ENCODE peak calls at places on chromosome 16, in seven cellular contexts. N, Z, Q, I, A, W and G are unnamed samples.

GRCh38 chr16:56971768-56972043 is 10.0 kb downstream of the CETP start:
- DNase-seq in Q (no peak), I (no peak), A (no peak), W (no peak), Z (no peak), N (no peak), G (no peak)

GRCh38 chr16:56364865-56365264 is 60.5 kb downstream of the AMFR start:
- DNase-seq in W (no peak), Q (no peak), Z (no peak), A (no peak), I (no peak), N (peak), G (peak)

GRCh38 chr16:2039286-2040030 is 8.2 kb downstream of the NTHL1 start:
- DNase-seq in I (no peak), N (no peak), A (peak), Z (peak), Q (no peak), W (no peak), G (no peak)

GRCh38 chr16:61233718-61234117 is 802.5 kb downstream of the CDH8 start:
- DNase-seq in A (no peak), I (no peak), W (no peak), Q (no peak), N (no peak), Z (no peak), G (no peak)

GRCh38 chr16:87178177-87178863 is 138.9 kb downstream of the C16orf95 start:
- DNase-seq in I (no peak), A (no peak), Q (no peak), N (no peak), W (no peak), Z (no peak), G (no peak)

GRCh38 chr16:24102120-24102740 is 153.9 kb upstream of the CACNG3 start:
- DNase-seq in Z (no peak), I (no peak), W (no peak), A (no peak), Q (no peak), N (no peak), G (no peak)

GRCh38 chr16:62034236-62035114 is 1.8 kb downstream of the CDH8 start:
- DNase-seq in W (no peak), Z (no peak), Q (no peak), A (no peak), I (no peak), N (no peak), G (no peak)

GRCh38 chr16:5058476-5058875 is 7.3 kb downstream of the C16orf89 start:
- DNase-seq in Z (peak), Q (no peak), N (no peak), W (no peak), I (no peak), A (no peak), G (no peak)

GRCh38 chr16:88639231-88640038 is 1.1 kb downstream of the IL17C start:
- DNase-seq in N (no peak), A (no peak), W (peak), I (peak), Q (no peak), Z (no peak), G (no peak)

GRCh38 chr16:56294599-56294998 is 103.3 kb downstream of the GNAO1 start:
- DNase-seq in W (no peak), Z (no peak), A (no peak), N (no peak), I (no peak), Q (no peak), G (no peak)

GRCh38 chr16:46972429-46972970 is 974 bp downstream of the DNAJA2 start:
- DNase-seq in I (no peak), Q (no peak), A (peak), Z (peak), N (no peak), W (peak), G (peak)

GRCh38 chr16:8655184-8655717 is 19.2 kb upstream of the ABAT start:
- DNase-seq in I (no peak), Z (peak), W (peak), A (peak), Q (no peak), N (peak), G (peak)

GRCh38 chr16:23917621-23918020 is 81.8 kb downstream of the PRKCB start:
- DNase-seq in Z (no peak), W (peak), Q (no peak), N (no peak), I (no peak), A (no peak), G (peak)

GRCh38 chr16:84031556-84031955 is 11.0 kb downstream of the SLC38A8 start:
- DNase-seq in I (no peak), Q (no peak), N (no peak), W (no peak), Z (no peak), A (no peak), G (no peak)

GRCh38 chr16:287298-287811 is 4.4 kb downstream of the PDIA2 start:
- DNase-seq in Z (no peak), I (peak), W (no peak), A (no peak), N (no peak), Q (no peak), G (no peak)
- TF ChIP-seq CTCF in Z (no peak), I (no peak), W (no peak), A (no peak), N (no peak), Q (no peak), G (no peak)

DNA sequence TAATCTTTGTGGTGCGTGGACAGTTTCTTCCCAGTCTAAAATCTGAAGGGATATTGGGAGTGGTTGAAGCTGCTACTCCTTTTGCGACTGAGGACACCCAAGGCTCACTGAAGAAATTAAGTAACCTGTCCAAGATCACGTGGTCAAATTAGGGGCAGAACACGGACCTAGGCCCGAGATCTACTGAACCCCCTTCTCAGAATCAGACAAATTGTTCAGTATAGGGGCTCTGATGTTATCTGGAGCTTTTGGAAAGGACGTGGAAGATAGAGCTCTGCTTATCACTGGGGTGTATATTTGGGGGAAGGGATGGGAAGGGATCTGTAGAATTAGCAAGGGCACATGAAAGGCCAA is 857 bp downstream of the TANGO6 start:
- DNase-seq in I (no peak), Q (no peak), A (no peak), Z (no peak), N (peak), W (peak), G (no peak)
- TF ChIP-seq CTCF in I (no peak), Q (no peak), A (no peak), Z (no peak), N (no peak), W (no peak), G (no peak)

GRCh38 chr16:71499775-71500364 is 10.7 kb upstream of the ZNF19 start:
- DNase-seq in I (no peak), A (peak), Z (peak), N (no peak), W (peak), Q (no peak), G (peak)

GRCh38 chr16:71498031-71498430 is 8.9 kb upstream of the ZNF19 start:
- DNase-seq in Z (no peak), I (no peak), N (no peak), Q (no peak), W (no peak), A (no peak), G (no peak)

GRCh38 chr16:71500964-71501363 is 11.8 kb upstream of the ZNF19 start:
- DNase-seq in A (no peak), Q (no peak), N (no peak), Z (no peak), I (no peak), W (no peak), G (no peak)

GRCh38 chr16:71504901-71505300 is 15.8 kb upstream of the ZNF19 start:
- DNase-seq in I (no peak), A (no peak), Z (no peak), N (no peak), Q (no peak), W (no peak), G (no peak)

GRCh38 chr16:71501562-71501961 is 12.4 kb upstream of the ZNF19 start:
- DNase-seq in Q (no peak), Z (no peak), I (no peak), W (no peak), N (no peak), A (no peak), G (no peak)
- TF ChIP-seq CTCF in Q (no peak), Z (peak), I (no peak), W (peak), N (no peak), A (no peak), G (peak)

DNA sequence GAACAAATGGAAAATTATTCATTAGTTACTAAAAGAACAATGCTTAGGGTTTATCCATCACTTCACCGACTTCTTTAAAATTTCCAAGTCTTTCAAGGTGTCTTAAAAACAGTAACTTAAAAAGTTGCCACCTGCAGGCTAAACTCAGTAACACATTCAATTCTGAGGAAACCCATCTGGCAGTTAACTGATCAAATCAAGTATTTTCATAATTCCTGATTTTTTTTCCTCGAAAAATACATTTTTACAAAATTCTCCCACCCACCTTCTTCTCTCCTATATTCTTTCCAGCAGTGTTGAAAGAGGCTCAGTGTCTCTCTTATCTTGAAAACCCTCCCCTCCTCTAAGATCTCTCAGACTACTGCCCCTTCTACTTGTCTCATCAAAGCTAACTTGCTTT is 29.9 kb downstream of the PARN start:
- DNase-seq in Z (peak), N (no peak), I (no peak), W (no peak), A (peak), Q (no peak), G (peak)
- TF ChIP-seq CTCF in Z (peak), N (no peak), I (peak), W (peak), A (no peak), Q (peak), G (no peak)

GRCh38 chr16:52553322-52553721 is 6.4 kb upstream of the TOX3 start:
- DNase-seq in Z (no peak), Q (no peak), A (no peak), I (no peak), W (no peak), N (no peak), G (no peak)
- TF ChIP-seq CTCF in Z (no peak), Q (no peak), A (peak), I (no peak), W (no peak), N (no peak), G (no peak)

DNA sequence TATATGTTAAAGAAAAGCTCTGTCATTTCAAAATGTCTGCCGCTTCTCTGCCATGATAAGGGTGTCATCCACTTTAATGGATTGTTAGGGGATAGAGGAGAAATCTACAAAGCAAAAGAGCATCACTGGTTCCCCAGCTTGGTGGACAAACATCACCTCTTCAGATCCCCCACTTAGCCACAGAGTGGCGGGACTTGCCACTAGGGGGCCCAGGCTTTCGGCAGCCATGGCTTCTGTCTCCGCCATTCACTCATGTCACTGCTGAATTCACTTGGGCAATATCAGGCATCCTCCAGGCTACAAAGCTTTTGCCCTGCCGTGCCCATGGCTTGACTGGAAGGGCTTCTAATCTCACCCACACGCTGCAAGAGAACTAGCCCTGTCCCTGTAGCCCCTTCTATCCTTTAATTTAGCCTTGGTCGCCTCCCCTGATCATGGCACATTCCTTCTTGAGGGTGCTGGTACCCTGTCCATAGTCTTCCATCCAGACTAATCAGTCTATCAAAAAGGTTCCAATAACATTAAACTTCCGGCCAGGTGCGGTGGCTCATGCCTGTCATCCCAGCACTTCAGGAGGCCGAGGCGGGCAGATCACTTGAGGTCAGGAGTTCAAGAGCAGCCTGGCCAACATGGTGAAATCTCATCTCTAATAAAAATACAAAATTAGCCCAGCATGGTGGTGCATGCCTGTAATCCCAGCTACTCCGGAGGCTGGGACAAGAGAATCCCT is 34.7 kb downstream of the SBK1 start:
- DNase-seq in Z (peak), Q (no peak), I (peak), W (peak), A (peak), N (peak), G (peak)
- TF ChIP-seq CTCF in Z (peak), Q (peak), I (peak), W (peak), A (peak), N (peak), G (peak)

DNA sequence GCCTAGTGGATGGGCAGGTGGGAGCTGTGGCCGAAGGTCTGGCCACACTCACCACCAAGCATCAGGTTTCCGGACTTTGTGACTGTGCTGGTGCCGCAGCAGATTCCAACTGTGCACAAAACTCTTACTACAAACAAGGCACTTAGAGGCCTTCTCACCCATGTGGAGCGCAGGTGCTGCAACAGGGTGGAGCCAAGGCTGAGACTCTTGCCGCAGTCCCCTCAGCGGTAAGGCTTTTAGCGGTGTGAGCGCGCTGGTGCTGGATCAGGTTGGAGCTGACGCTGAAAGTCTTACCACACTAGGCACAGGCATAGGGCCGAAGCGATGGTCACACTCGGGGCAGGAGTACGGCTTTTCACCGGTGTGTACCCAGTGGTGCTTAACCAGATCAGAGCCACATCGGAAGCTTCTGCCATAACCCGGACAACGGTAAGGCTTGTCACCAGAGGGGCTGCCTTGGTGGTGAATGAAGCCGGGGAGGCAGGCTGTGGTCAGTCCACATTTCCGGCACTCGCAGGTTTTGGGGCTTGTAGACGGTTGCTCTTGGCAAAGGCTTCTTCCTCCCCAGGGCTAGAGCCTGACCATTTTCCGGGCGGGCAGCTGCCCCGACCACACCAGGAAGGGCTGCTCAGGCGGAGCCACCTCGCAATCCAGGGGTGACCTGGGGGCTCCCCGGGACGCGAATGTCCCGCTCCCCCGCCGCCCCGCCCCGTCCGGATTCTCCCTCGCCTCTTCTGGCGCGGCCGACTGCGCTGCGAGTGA is 1.0 kb upstream of the ARMC5 start:
- DNase-seq in W (peak), I (peak), Q (no peak), N (peak), A (peak), Z (peak), G (peak)
- TF ChIP-seq CTCF in W (no peak), I (peak), Q (no peak), N (no peak), A (no peak), Z (peak), G (no peak)

DNA sequence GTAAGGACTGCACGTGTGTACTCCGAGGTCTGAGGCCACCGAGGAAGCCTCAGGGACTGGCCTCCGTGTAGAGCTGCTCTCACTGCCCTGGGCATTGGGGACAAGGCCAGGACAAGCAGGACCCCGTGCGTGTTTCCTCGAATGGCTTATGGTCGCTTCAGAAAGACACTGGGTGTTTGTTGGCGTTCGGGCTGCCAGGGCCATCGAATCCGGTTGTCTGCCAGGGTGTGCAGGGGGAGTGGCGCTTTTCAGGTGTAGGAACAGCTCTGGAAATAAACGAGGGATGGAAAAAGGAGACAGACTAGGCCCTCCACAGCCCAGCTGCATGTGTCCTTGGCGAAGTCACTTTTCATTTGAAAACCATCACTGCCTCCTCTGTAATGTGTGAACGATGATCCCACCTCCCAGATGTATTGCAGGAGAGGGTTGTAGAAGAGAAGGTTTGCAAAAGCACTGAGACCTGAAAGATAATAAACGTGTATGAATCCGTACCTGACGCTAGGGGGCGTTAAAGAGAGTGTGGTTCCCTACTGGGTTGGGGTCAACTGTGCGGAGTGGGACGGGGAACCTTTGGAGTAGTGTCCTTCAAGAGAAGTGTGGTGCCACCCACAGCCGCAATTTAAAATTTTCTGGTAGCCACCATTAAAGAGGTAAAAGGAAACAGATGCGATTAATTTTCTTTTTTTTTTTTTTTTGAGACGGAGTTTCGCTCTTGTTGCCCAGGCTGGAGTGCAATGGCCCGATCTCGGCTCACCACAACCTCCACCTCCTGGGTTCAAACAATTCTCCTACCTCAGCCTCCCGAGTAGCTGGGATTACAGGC is 2.1 kb upstream of the ZSCAN10 start:
- DNase-seq in W (peak), A (peak), Q (no peak), Z (peak), I (no peak), N (no peak), G (peak)
- TF ChIP-seq CTCF in W (peak), A (peak), Q (peak), Z (peak), I (peak), N (no peak), G (peak)